ENCODE peak calls at places on chromosomes 11 and 22, in six cellular contexts. H is mammary epithelial cell, Z is AG09309, S is lung, E is cardiac fibroblast, P is upper lobe of right lung. I is an unnamed sample.

GRCh38 chr11:13367115-13367514 is 89.5 kb downstream of the BMAL1 start:
- DNase-seq in H (no peak), Z (no peak), S (no peak), E (no peak), P (no peak), I (no peak)

GRCh38 chr11:88101881-88102594 is 73.2 kb downstream of the RAB38 start:
- DNase-seq in H (no peak), Z (no peak), S (no peak), E (no peak), P (no peak), I (no peak)

GRCh38 chr22:48369789-48370507 is 1457.7 kb downstream of the BRD1 start:
- DNase-seq in H (no peak), Z (no peak), S (peak), E (no peak), P (no peak), I (no peak)

GRCh38 chr22:29136715-29137700 is 64.2 kb downstream of the KREMEN1 start:
- DNase-seq in H (no peak), Z (no peak), S (no peak), E (no peak), P (no peak), I (no peak)

GRCh38 chr22:17980013-17980510 is 44.3 kb downstream of the MICAL3 start:
- DNase-seq in H (no peak), Z (no peak), S (no peak), E (peak), P (no peak), I (no peak)

GRCh38 chr22:45468872-45469572 is 33.7 kb upstream of the FBLN1 start:
- DNase-seq in H (peak), Z (no peak), S (no peak), E (peak), P (no peak), I (no peak)

GRCh38 chr11:120835601-120836228 is 188.2 kb upstream of the TBCEL start:
- DNase-seq in H (no peak), Z (no peak), S (no peak), E (no peak), P (no peak), I (no peak)

GRCh38 chr11:14637868-14638409 is 5.7 kb upstream of the PDE3B start:
- DNase-seq in H (no peak), Z (no peak), S (no peak), E (no peak), P (no peak), I (no peak)

GRCh38 chr11:92717240-92717639 is 252.2 kb upstream of the MTNR1B start:
- DNase-seq in H (peak), Z (no peak), S (no peak), E (no peak), P (no peak), I (no peak)

GRCh38 chr11:47641585-47642098 is 717 bp downstream of the MTCH2 start:
- DNase-seq in H (peak), Z (no peak), S (no peak), E (peak), P (no peak), I (no peak)

GRCh38 chr22:37909756-37910155 is 3.7 kb downstream of the MICALL1 start:
- DNase-seq in H (no peak), Z (no peak), S (no peak), E (no peak), P (no peak), I (no peak)

GRCh38 chr22:32695451-32695891 is 106.0 kb upstream of the TIMP3 start:
- DNase-seq in H (peak), Z (no peak), S (no peak), E (peak), P (no peak), I (no peak)

GRCh38 chr11:87235366-87235765 is 197.6 kb downstream of the TMEM135 start:
- DNase-seq in H (no peak), Z (no peak), S (no peak), E (no peak), P (no peak), I (no peak)

GRCh38 chr11:16604784-16605439 is 133.5 kb upstream of the C11orf58 start:
- DNase-seq in H (peak), Z (no peak), S (peak), E (peak), P (peak), I (no peak)

GRCh38 chr22:49040111-49040510 is 787.6 kb downstream of the BRD1 start:
- DNase-seq in H (no peak), Z (no peak), S (no peak), E (no peak), P (no peak), I (no peak)

GRCh38 chr11:19849107-19849789 is 136.6 kb downstream of the NAV2 start:
- DNase-seq in H (no peak), Z (no peak), S (no peak), E (peak), P (no peak), I (no peak)

GRCh38 chr11:30017467-30017895 is 651 bp upstream of the KCNA4 start:
- DNase-seq in H (no peak), Z (no peak), S (no peak), E (no peak), P (no peak), I (no peak)

GRCh38 chr22:37710675-37711074 is 13.8 kb downstream of the TRIOBP start:
- DNase-seq in H (no peak), Z (no peak), S (no peak), E (no peak), P (no peak), I (no peak)

GRCh38 chr22:47564651-47565050 is 802.2 kb downstream of the TBC1D22A start:
- DNase-seq in H (no peak), Z (no peak), S (no peak), E (no peak), P (no peak), I (no peak)

GRCh38 chr11:126573325-126574076 is 218.0 kb downstream of the ST3GAL4 start:
- DNase-seq in H (no peak), Z (no peak), S (no peak), E (no peak), P (no peak), I (no peak)

GRCh38 chr22:21991309-21991596 is 8.7 kb upstream of the TOP3B start:
- DNase-seq in H (no peak), Z (no peak), S (no peak), E (no peak), P (no peak), I (no peak)

GRCh38 chr11:72229336-72229924 is 4.9 kb downstream of the INPPL1 start:
- DNase-seq in H (no peak), Z (no peak), S (peak), E (no peak), P (peak), I (no peak)

GRCh38 chr11:46414899-46415298 is 23.3 kb upstream of the CHRM4 start:
- DNase-seq in H (no peak), Z (no peak), S (no peak), E (no peak), P (peak), I (no peak)

GRCh38 chr11:38089728-38090127 is 1491.7 kb upstream of the RAG2 start:
- DNase-seq in H (peak), Z (no peak), S (no peak), E (peak), P (no peak), I (no peak)

GRCh38 chr22:40982482-40983385 is 31.6 kb downstream of the RBX1 start:
- DNase-seq in H (no peak), Z (no peak), S (no peak), E (no peak), P (no peak), I (no peak)

GRCh38 chr22:39277135-39277607 is 32.4 kb upstream of the PDGFB start:
- DNase-seq in H (peak), Z (peak), S (no peak), E (peak), P (no peak), I (no peak)

GRCh38 chr11:6647282-6647679 is 8.3 kb downstream of the DCHS1 start:
- DNase-seq in H (no peak), Z (no peak), S (no peak), E (peak), P (no peak), I (no peak)

GRCh38 chr11:73184953-73185671 is 33.0 kb upstream of the P2RY2 start:
- DNase-seq in H (peak), Z (no peak), S (peak), E (peak), P (peak), I (peak)

GRCh38 chr11:65210748-65211147 is 29.0 kb downstream of the CAPN1 start:
- DNase-seq in H (no peak), Z (no peak), S (no peak), E (no peak), P (no peak), I (no peak)

GRCh38 chr11:67354314-67355022 is 1.1 kb upstream of the POLD4 start:
- DNase-seq in H (peak), Z (peak), S (peak), E (peak), P (no peak), I (no peak)
- TF ChIP-seq CTCF in H (no peak), Z (peak), S (no peak), E (peak), P (no peak), I (no peak)

DNA sequence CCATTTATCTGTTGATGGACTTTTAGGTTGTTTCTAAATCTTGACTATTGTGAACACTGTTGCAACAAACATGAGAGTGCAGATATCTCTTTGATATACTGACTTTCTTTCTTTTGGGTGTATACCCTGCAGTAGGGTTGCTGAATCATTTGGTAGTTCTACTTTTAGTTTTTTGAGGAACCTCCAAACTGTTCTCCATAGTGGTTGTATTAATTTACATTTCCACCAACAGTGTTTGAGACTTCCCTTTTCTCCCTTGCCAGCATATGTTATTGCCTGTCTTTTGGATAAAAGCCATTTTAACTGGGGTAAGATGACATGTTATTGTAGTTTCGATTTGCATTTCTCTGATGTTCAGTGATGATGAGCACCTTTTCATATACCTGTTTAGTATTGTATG is 330.0 kb downstream of the DDX10 start:
- DNase-seq in H (no peak), Z (no peak), S (no peak), E (no peak), P (no peak), I (no peak)
- H3K4me3 ChIP-seq in H (no peak), Z (no peak), S (no peak), E (no peak), P (no peak), I (no peak)

DNA sequence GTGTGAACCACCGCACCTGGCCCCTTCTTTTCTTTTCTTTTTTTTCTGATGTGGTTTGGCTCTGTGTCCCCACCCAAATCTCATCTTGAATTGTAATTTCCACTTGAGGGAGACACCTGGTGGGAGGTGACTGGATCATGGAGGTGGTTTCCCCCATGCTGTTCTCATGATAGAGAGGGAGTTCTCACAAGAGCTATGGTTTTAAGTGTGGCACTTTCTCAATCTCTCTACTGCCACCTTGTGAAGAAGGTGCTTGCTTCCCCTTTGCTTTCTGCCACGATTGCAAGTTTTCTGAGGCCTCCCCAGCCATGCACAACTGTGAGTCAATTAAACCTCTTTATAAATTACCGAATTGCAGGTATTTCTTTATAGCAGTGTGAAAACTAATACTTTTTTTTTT is 4.9 kb upstream of the TCN2 start:
- DNase-seq in H (peak), Z (no peak), S (no peak), E (peak), P (no peak), I (no peak)
- TF ChIP-seq CTCF in H (no peak), Z (peak), S (no peak), E (peak), P (peak), I (peak)

GRCh38 chr11:44305149-44305642 is 4.7 kb downstream of the ALX4 start:
- DNase-seq in H (no peak), Z (no peak), S (no peak), E (no peak), P (no peak), I (no peak)
- H3K4me3 ChIP-seq in H (no peak), Z (peak), S (no peak), E (no peak), P (peak), I (peak)

DNA sequence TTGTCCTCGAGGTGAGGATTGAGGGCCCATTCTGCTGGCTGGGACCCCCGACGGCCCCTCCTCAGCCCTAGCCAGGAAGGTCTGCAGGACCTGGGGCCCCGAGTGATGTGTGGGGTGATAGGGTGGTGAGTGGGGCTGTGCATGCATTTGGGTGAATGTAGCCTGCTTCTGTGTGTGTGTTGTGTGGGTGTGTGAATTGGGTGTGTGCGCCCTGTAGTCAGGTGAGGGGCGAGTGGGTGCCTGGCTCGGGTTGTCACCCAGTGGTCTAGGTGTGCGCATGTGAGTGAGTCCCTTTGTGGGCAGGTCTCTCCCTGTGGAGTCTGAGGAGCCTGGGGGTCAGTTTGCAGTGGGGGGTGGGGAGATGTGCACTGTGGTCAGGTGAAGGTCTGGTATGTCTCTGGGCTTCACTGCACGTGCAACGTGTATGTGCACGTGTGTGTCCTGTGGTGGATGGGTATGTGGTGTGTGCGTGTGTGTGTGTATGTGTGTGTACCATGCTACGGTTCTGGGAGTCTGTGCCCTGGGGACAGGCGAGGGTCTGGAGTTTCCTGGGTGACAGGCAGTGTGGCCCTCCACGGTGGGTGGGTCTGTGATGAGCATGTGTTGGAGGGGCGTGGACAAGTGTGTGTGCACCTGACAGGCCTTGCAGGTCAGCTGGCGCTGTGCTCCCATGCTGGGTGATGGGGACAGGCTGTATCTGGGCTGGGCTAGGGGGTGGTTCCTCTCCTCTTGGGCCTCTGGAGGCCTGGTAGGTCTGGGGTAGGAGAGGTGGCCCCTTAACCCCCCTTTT is 1.0 kb downstream of the TMEM151A start:
- DNase-seq in H (no peak), Z (no peak), S (no peak), E (no peak), P (no peak), I (no peak)
- TF ChIP-seq CTCF in H (no peak), Z (no peak), S (no peak), E (no peak), P (no peak), I (no peak)

GRCh38 chr11:2778630-2779498 is 79.1 kb upstream of the KCNQ1OT1 start:
- DNase-seq in H (peak), Z (no peak), S (peak), E (peak), P (peak), I (no peak)
- H3K4me3 ChIP-seq in H (no peak), Z (no peak), S (no peak), E (no peak), P (no peak), I (no peak)

GRCh38 chr11:60130496-60130895 is 42.0 kb downstream of the MS4A2 start:
- DNase-seq in H (peak), Z (no peak), S (no peak), E (peak), P (no peak), I (no peak)
- TF ChIP-seq CTCF in H (peak), Z (peak), S (no peak), E (no peak), P (peak), I (no peak)

DNA sequence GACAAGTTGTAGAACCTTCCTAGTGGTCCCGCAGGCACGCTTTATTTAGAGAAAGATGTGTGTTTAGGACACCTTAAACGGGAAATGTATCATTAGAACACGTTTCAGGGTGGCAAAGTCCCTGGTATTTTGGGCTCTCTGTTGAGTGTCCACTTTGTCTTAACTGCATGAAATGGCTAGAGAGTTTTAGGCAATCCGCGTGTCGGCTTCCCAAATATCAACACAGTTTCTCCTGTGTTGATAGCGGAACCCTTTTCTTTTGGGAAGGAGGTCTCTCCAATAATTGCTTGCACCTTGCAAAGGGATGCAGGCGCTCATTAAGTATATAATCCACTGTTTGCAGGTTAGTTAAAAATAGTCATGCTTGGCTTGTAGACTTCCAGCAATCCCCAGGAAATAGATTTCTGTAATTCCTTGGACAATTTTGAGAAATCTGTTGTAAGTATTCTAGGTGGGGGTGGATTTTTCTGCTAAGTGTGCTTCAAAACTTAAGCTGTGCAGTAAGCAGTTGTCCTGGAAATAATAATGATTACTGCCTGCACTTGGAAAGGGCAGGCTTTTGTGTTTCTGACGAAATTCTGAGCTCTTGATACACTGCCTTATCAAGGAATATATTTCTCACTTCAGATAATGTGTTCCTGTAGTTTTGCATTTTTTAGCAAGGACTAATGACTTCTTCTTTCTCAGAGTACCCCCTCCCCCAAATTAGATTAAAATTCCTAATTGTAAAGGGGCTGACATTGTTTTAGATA is 120.1 kb downstream of the HIPK3 start:
- DNase-seq in H (no peak), Z (no peak), S (no peak), E (peak), P (no peak), I (no peak)
- H3K4me3 ChIP-seq in H (peak), Z (peak), S (no peak), E (peak), P (no peak), I (peak)

DNA sequence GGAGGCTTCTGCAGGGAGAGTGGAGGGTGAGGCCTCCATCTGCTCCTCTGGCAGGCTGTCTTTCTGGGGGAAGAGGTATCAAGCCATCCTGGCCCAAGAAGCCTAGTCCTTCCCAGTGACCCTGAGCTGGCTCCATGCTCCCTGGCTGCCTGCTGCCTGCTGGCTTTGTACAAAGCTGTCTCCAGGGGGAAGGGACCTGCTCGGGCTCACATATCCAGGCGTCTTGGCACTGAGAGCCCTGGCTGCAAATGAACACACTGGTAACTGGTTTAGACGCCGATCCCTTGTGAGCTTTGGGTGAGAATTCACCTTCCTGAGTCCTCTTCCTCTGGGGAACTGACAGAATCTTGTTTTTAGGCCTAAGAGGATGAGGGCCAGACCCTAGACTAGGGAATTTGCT is 210.3 kb upstream of the ZBED5 start:
- DNase-seq in H (no peak), Z (no peak), S (no peak), E (no peak), P (no peak), I (no peak)
- TF ChIP-seq CTCF in H (no peak), Z (no peak), S (no peak), E (no peak), P (no peak), I (no peak)